ENCODE peak calls at places on chromosomes 16 and 17, in eight cellular contexts. Y, L, X, K, I, N, H and V are unnamed samples.

GRCh38 chr16:35754391-35755369 is 2295.3 kb downstream of the TP53TG3F start:
- DNase-seq in Y (no peak), H (peak; percentile 54), I (peak; percentile 2), X (no peak), N (no peak), K (no peak), L (no peak), V (no peak)

GRCh38 chr17:38789185-38789584 is 10.2 kb downstream of the PIP4K2B start:
- DNase-seq in L (no peak), H (no peak), K (no peak), N (no peak), Y (no peak), X (no peak), I (no peak), V (no peak)

GRCh38 chr16:3938843-3939624 is 58.5 kb upstream of the CREBBP start:
- DNase-seq in H (peak; percentile 88), N (peak; percentile 65), Y (peak; percentile 83), L (peak; percentile 52), X (peak; percentile 50), K (peak; percentile 42), I (peak; percentile 80), V (peak; percentile 39)

GRCh38 chr17:32569171-32570080 is 82.6 kb downstream of the CDK5R1 start:
- DNase-seq in Y (no peak), I (no peak), N (no peak), K (peak; percentile 73), X (no peak), L (no peak), H (no peak), V (peak; percentile 77)

GRCh38 chr16:49116873-49117272 is 164.8 kb downstream of the CBLN1 start:
- DNase-seq in H (no peak), Y (no peak), K (peak; percentile 82), N (no peak), X (no peak), L (no peak), I (no peak), V (no peak)

GRCh38 chr17:65433592-65433991 is 127.9 kb downstream of the AXIN2 start:
- DNase-seq in H (no peak), L (no peak), Y (no peak), X (no peak), N (no peak), K (no peak), I (peak; percentile 45), V (no peak)

GRCh38 chr16:69709456-69710084 is 16.8 kb downstream of the NQO1 start:
- DNase-seq in Y (no peak), X (no peak), N (no peak), K (no peak), I (peak; percentile 75), L (peak; percentile 78), H (no peak), V (peak; percentile 75)

GRCh38 chr16:57794849-57795430 is 7.4 kb downstream of the KIFC3 start:
- DNase-seq in Y (no peak), N (no peak), X (no peak), L (no peak), K (peak; percentile 49), I (no peak), H (no peak), V (no peak)

GRCh38 chr17:50115744-50116143 is 14.2 kb downstream of the SAMD14 start:
- DNase-seq in H (no peak), I (no peak), K (no peak), Y (no peak), X (no peak), L (no peak), N (no peak), V (no peak)

GRCh38 chr17:21029032-21029431 is 13.8 kb downstream of the USP22 start:
- DNase-seq in L (no peak), X (no peak), K (no peak), I (peak; percentile 43), Y (no peak), N (no peak), H (no peak), V (peak; percentile 56)

GRCh38 chr16:79316004-79316458 is 284.5 kb downstream of the MAF start:
- DNase-seq in L (no peak), K (no peak), H (no peak), N (no peak), Y (no peak), I (no peak), X (no peak), V (no peak)

GRCh38 chr16:68079616-68080344 is 5.4 kb upstream of the NFATC3 start:
- DNase-seq in N (peak; percentile 89), I (peak; percentile 77), X (peak; percentile 71), K (no peak), L (peak; percentile 78), Y (peak; percentile 88), H (peak; percentile 95), V (no peak)

GRCh38 chr16:72467157-72467759 is 295.3 kb upstream of the PMFBP1 start:
- DNase-seq in I (peak; percentile 60), H (no peak), K (no peak), L (peak; percentile 46), N (no peak), X (no peak), Y (no peak), V (peak; percentile 54)

GRCh38 chr17:39461911-39462641 is 790 bp downstream of the CDK12 start:
- DNase-seq in N (peak; percentile 46), L (peak; percentile 25), H (no peak), K (no peak), I (no peak), X (peak; percentile 15), Y (no peak), V (peak; percentile 7)

GRCh38 chr17:28615260-28615940 is 1.4 kb upstream of the RSKR start:
- DNase-seq in Y (no peak), N (no peak), K (no peak), H (no peak), I (no peak), L (peak; percentile 17), X (no peak), V (no peak)

GRCh38 chr16:3641801-3642396 is 12.6 kb upstream of the DNASE1 start:
- DNase-seq in X (no peak), H (peak; percentile 28), K (no peak), Y (peak; percentile 52), N (no peak), I (no peak), L (no peak), V (no peak)

GRCh38 chr17:77445908-77446535 is 305.3 kb downstream of the SEC14L1 start:
- DNase-seq in X (peak; percentile 62), N (peak; percentile 74), Y (no peak), K (no peak), I (peak; percentile 78), H (peak; percentile 93), L (peak; percentile 92), V (no peak)

GRCh38 chr17:80147035-80147939 is at the start of gene EIF4A3:
- DNase-seq in Y (peak; percentile 99), I (peak; percentile 99), L (peak; percentile 100), X (peak; percentile 94), H (peak; percentile 99), K (peak; percentile 97), N (peak; percentile 99), V (peak; percentile 100)
- TF ChIP-seq CTCF in Y (no peak), I (peak; percentile 22), L (no peak), X (no peak), H (no peak), K (no peak), N (peak; percentile 17), V (no peak)

GRCh38 chr17:16259926-16260325 is 42.9 kb downstream of the PIGL start:
- DNase-seq in N (no peak), K (no peak), I (no peak), L (no peak), X (no peak), Y (no peak), H (no peak), V (no peak)
- H3K4me1 ChIP-seq in N (peaks cover 16% of the 10 kb centered on the region), K (no peaks in the 10 kb centered on the region), I (peaks cover 17% of the 10 kb centered on the region), L (no peaks in the 10 kb centered on the region), X (no peaks in the 10 kb centered on the region), Y (peaks cover 18% of the 10 kb centered on the region), H (peaks cover 5% of the 10 kb centered on the region), V (no peaks in the 10 kb centered on the region)

GRCh38 chr16:51950118-51950517 is 596.8 kb downstream of the TOX3 start:
- DNase-seq in K (no peak), X (no peak), Y (no peak), I (no peak), H (no peak), N (no peak), L (no peak), V (no peak)

GRCh38 chr16:51951668-51952298 is 595.2 kb downstream of the TOX3 start:
- DNase-seq in H (no peak), X (no peak), I (no peak), Y (no peak), N (no peak), K (no peak), L (no peak), V (no peak)

GRCh38 chr16:51949260-51949659 is 597.7 kb downstream of the TOX3 start:
- DNase-seq in K (no peak), N (no peak), L (no peak), X (no peak), H (no peak), I (no peak), Y (no peak), V (no peak)

GRCh38 chr16:51952500-51952899 is 594.4 kb downstream of the TOX3 start:
- DNase-seq in N (no peak), I (no peak), H (no peak), K (no peak), L (no peak), Y (no peak), X (no peak), V (no peak)

GRCh38 chr16:51953541-51953940 is 593.4 kb downstream of the TOX3 start:
- DNase-seq in X (no peak), L (no peak), Y (no peak), H (no peak), K (no peak), N (no peak), I (no peak), V (no peak)
- TF ChIP-seq CTCF in X (no peak), L (no peak), Y (no peak), H (no peak), K (no peak), N (no peak), I (no peak), V (no peak)

GRCh38 chr17:14311186-14311705 is 10.4 kb downstream of the HS3ST3B1 start:
- DNase-seq in X (no peak), Y (no peak), K (no peak), N (no peak), I (no peak), H (no peak), L (no peak), V (no peak)

GRCh38 chr17:14311979-14312378 is 11.1 kb downstream of the HS3ST3B1 start:
- DNase-seq in I (no peak), H (no peak), Y (no peak), N (peak; percentile 51), X (no peak), K (no peak), L (no peak), V (no peak)

GRCh38 chr17:14310101-14310500 is 9.2 kb downstream of the HS3ST3B1 start:
- DNase-seq in K (no peak), Y (no peak), N (no peak), X (no peak), I (no peak), H (peak; percentile 75), L (no peak), V (no peak)

GRCh38 chr17:14308965-14309879 is 8.3 kb downstream of the HS3ST3B1 start:
- DNase-seq in X (peak; percentile 86), K (peak; percentile 96), H (peak; percentile 94), I (peak; percentile 97), L (no peak), N (peak; percentile 95), Y (peak; percentile 93), V (peak; percentile 82)

GRCh38 chr17:14310584-14310983 is 9.7 kb downstream of the HS3ST3B1 start:
- DNase-seq in Y (no peak), X (no peak), H (no peak), K (no peak), I (no peak), L (no peak), N (peak; percentile 38), V (no peak)
- H3K4me1 ChIP-seq in Y (peaks cover 7% of the 10 kb centered on the region), X (peaks cover 30% of the 10 kb centered on the region), H (peaks cover 36% of the 10 kb centered on the region), K (peaks cover 25% of the 10 kb centered on the region), I (peaks cover 3% of the 10 kb centered on the region), L (no peaks in the 10 kb centered on the region), N (peaks cover 33% of the 10 kb centered on the region), V (no peaks in the 10 kb centered on the region)